ENCODE peak calls at places on chromosomes 13 and 19, in nine cellular contexts. G, Q, I, Y, S, R, Z, H and E are unnamed samples.

GRCh38 chr19:6424190-6424938 is at the start of gene KHSRP:
- DNase-seq in G (no peak), Q (no peak), I (no peak), Y (peak), S (no peak), R (peak), Z (no peak), H (no peak), E (peak)

GRCh38 chr19:49662011-49662410 is 3.6 kb downstream of the IRF3 start:
- DNase-seq in G (no peak), Q (no peak), I (no peak), Y (no peak), S (no peak), R (no peak), Z (no peak), H (no peak), E (no peak)

GRCh38 chr13:47337781-47338507 is 441.1 kb upstream of the HTR2A start:
- DNase-seq in G (no peak), Q (no peak), I (no peak), Y (no peak), S (peak), R (no peak), Z (no peak), H (no peak), E (no peak)

GRCh38 chr19:48539503-48540096 is 12.4 kb upstream of the SULT2B1 start:
- DNase-seq in G (no peak), Q (peak), I (no peak), Y (no peak), S (peak), R (no peak), Z (no peak), H (no peak), E (no peak)

GRCh38 chr19:32819415-32820400 is 49.9 kb downstream of the SLC7A9 start:
- DNase-seq in G (no peak), Q (no peak), I (no peak), Y (no peak), S (no peak), R (no peak), Z (no peak), H (no peak), E (no peak)

GRCh38 chr19:48881741-48882657 is 9.8 kb downstream of the PPP1R15A start:
- DNase-seq in G (no peak), Q (no peak), I (no peak), Y (no peak), S (no peak), R (no peak), Z (no peak), H (peak), E (no peak)

GRCh38 chr13:41554626-41555386 is 97.5 kb downstream of the RGCC start:
- DNase-seq in G (no peak), Q (no peak), I (no peak), Y (no peak), S (no peak), R (no peak), Z (no peak), H (no peak), E (no peak)

GRCh38 chr13:45749026-45749759 is 47.1 kb downstream of the CBY2 start:
- DNase-seq in G (no peak), Q (no peak), I (no peak), Y (no peak), S (no peak), R (no peak), Z (no peak), H (no peak), E (no peak)

GRCh38 chr13:24272452-24273161 is 36.8 kb upstream of the C1QTNF9 start:
- DNase-seq in G (no peak), Q (no peak), I (no peak), Y (no peak), S (peak), R (no peak), Z (peak), H (no peak), E (no peak)

GRCh38 chr13:95704510-95704909 is 27.6 kb downstream of the DNAJC3 start:
- DNase-seq in G (no peak), Q (no peak), I (no peak), Y (no peak), S (no peak), R (no peak), Z (no peak), H (no peak), E (no peak)